ENCODE peak calls at places on chromosomes 2 and 18, in six cellular contexts. One of them, this sample, is unnamed.

GRCh38 chr2:233061007-233061590 is 957 bp downstream of the INPP5D start:
- DNase-seq in K562: no peak
- DNase-seq in ovary: no peak
- DNase-seq in stomach: peak
- DNase-seq in endodermal cell: no peak
- DNase-seq in epithelial cell of esophagus: no peak
- DNase-seq in this sample: no peak

GRCh38 chr18:11750581-11751304 is 61.7 kb downstream of the GNAL start:
- DNase-seq in K562: no peak
- DNase-seq in ovary: no peak
- DNase-seq in stomach: no peak
- DNase-seq in endodermal cell: no peak
- DNase-seq in epithelial cell of esophagus: no peak
- DNase-seq in this sample: no peak

GRCh38 chr18:80252136-80252535 is 4.8 kb upstream of the PARD6G start:
- DNase-seq in K562: no peak
- DNase-seq in ovary: no peak
- DNase-seq in stomach: no peak
- DNase-seq in endodermal cell: no peak
- DNase-seq in epithelial cell of esophagus: peak
- DNase-seq in this sample: no peak

GRCh38 chr2:9844581-9844980 is 1.3 kb downstream of the TAF1B start:
- DNase-seq in K562: no peak
- DNase-seq in ovary: no peak
- DNase-seq in stomach: no peak
- DNase-seq in endodermal cell: no peak
- DNase-seq in epithelial cell of esophagus: peak
- DNase-seq in this sample: no peak

GRCh38 chr2:138329591-138329990 is 172.0 kb upstream of the SPOPL start:
- DNase-seq in K562: no peak
- DNase-seq in ovary: no peak
- DNase-seq in stomach: no peak
- DNase-seq in endodermal cell: no peak
- DNase-seq in epithelial cell of esophagus: no peak
- DNase-seq in this sample: no peak

GRCh38 chr2:116719841-116720240 is 1094.7 kb upstream of the DDX18 start:
- DNase-seq in K562: no peak
- DNase-seq in ovary: peak
- DNase-seq in stomach: no peak
- DNase-seq in endodermal cell: no peak
- DNase-seq in epithelial cell of esophagus: peak
- DNase-seq in this sample: no peak

GRCh38 chr2:65355190-65355831 is 77.1 kb downstream of the SPRED2 start:
- DNase-seq in K562: no peak
- DNase-seq in ovary: no peak
- DNase-seq in stomach: no peak
- DNase-seq in endodermal cell: no peak
- DNase-seq in epithelial cell of esophagus: peak
- DNase-seq in this sample: no peak

GRCh38 chr2:22513563-22513962 is 871.4 kb upstream of the KLHL29 start:
- DNase-seq in K562: no peak
- DNase-seq in ovary: no peak
- DNase-seq in stomach: no peak
- DNase-seq in endodermal cell: no peak
- DNase-seq in epithelial cell of esophagus: no peak
- DNase-seq in this sample: no peak

GRCh38 chr2:33000986-33001385 is 54.2 kb downstream of the LTBP1 start:
- DNase-seq in K562: no peak
- DNase-seq in ovary: no peak
- DNase-seq in stomach: no peak
- DNase-seq in endodermal cell: no peak
- DNase-seq in epithelial cell of esophagus: no peak
- DNase-seq in this sample: no peak

GRCh38 chr2:219396863-219397457 is 9.2 kb upstream of the DNPEP start:
- DNase-seq in K562: no peak
- DNase-seq in ovary: no peak
- DNase-seq in stomach: no peak
- DNase-seq in endodermal cell: no peak
- DNase-seq in epithelial cell of esophagus: no peak
- DNase-seq in this sample: no peak

GRCh38 chr2:40554665-40555294 is 102.9 kb upstream of the SLC8A1 start:
- DNase-seq in K562: peak
- DNase-seq in ovary: peak
- DNase-seq in stomach: peak
- DNase-seq in endodermal cell: peak
- DNase-seq in epithelial cell of esophagus: peak
- DNase-seq in this sample: peak

GRCh38 chr2:99480390-99480789 is 9.4 kb downstream of the REV1 start:
- DNase-seq in K562: no peak
- DNase-seq in ovary: no peak
- DNase-seq in stomach: no peak
- DNase-seq in endodermal cell: no peak
- DNase-seq in epithelial cell of esophagus: peak
- DNase-seq in this sample: no peak

GRCh38 chr18:48270929-48271328 is 138.3 kb downstream of the ZBTB7C start:
- DNase-seq in K562: no peak
- DNase-seq in ovary: no peak
- DNase-seq in stomach: no peak
- DNase-seq in endodermal cell: no peak
- DNase-seq in epithelial cell of esophagus: no peak
- DNase-seq in this sample: no peak

GRCh38 chr18:50079571-50080295 is 115.2 kb downstream of the MYO5B start:
- DNase-seq in K562: no peak
- DNase-seq in ovary: no peak
- DNase-seq in stomach: peak
- DNase-seq in endodermal cell: peak
- DNase-seq in epithelial cell of esophagus: no peak
- DNase-seq in this sample: no peak

GRCh38 chr18:48800479-48800876 is 150.3 kb downstream of the SMAD7 start:
- DNase-seq in K562: no peak
- DNase-seq in ovary: no peak
- DNase-seq in stomach: peak
- DNase-seq in endodermal cell: peak
- DNase-seq in epithelial cell of esophagus: no peak
- DNase-seq in this sample: no peak

GRCh38 chr2:168749264-168749663 is 53.2 kb upstream of the NOSTRIN start:
- DNase-seq in K562: no peak
- DNase-seq in ovary: no peak
- DNase-seq in stomach: no peak
- DNase-seq in endodermal cell: no peak
- DNase-seq in epithelial cell of esophagus: no peak
- DNase-seq in this sample: no peak

GRCh38 chr2:219644801-219645480 is 17.5 kb downstream of the SLC4A3 start:
- DNase-seq in K562: no peak
- DNase-seq in ovary: peak
- DNase-seq in stomach: no peak
- DNase-seq in endodermal cell: peak
- DNase-seq in epithelial cell of esophagus: no peak
- DNase-seq in this sample: no peak

GRCh38 chr2:208189782-208190181 is at the start of gene C2orf80:
- DNase-seq in K562: no peak
- DNase-seq in ovary: no peak
- DNase-seq in stomach: no peak
- DNase-seq in endodermal cell: no peak
- DNase-seq in epithelial cell of esophagus: no peak
- DNase-seq in this sample: no peak
- H3K4me3 ChIP-seq in K562: no peak
- H3K4me3 ChIP-seq in ovary: no peak
- H3K4me3 ChIP-seq in stomach: no peak
- H3K4me3 ChIP-seq in endodermal cell: no peak
- H3K4me3 ChIP-seq in epithelial cell of esophagus: no peak
- H3K4me3 ChIP-seq in this sample: no peak

GRCh38 chr2:187078297-187078696 is 229.3 kb upstream of the ZSWIM2 start:
- DNase-seq in K562: no peak
- DNase-seq in ovary: no peak
- DNase-seq in stomach: no peak
- DNase-seq in endodermal cell: no peak
- DNase-seq in epithelial cell of esophagus: peak
- DNase-seq in this sample: no peak

GRCh38 chr2:187079901-187080300 is 230.9 kb upstream of the ZSWIM2 start:
- DNase-seq in K562: no peak
- DNase-seq in ovary: no peak
- DNase-seq in stomach: no peak
- DNase-seq in endodermal cell: no peak
- DNase-seq in epithelial cell of esophagus: no peak
- DNase-seq in this sample: no peak

GRCh38 chr2:187084524-187084923 is 235.6 kb upstream of the ZSWIM2 start:
- DNase-seq in K562: no peak
- DNase-seq in ovary: no peak
- DNase-seq in stomach: no peak
- DNase-seq in endodermal cell: no peak
- DNase-seq in epithelial cell of esophagus: no peak
- DNase-seq in this sample: no peak

GRCh38 chr2:187081409-187081808 is 232.4 kb upstream of the ZSWIM2 start:
- DNase-seq in K562: no peak
- DNase-seq in ovary: no peak
- DNase-seq in stomach: no peak
- DNase-seq in endodermal cell: no peak
- DNase-seq in epithelial cell of esophagus: no peak
- DNase-seq in this sample: no peak
- H3K4me3 ChIP-seq in K562: no peak
- H3K4me3 ChIP-seq in ovary: no peak
- H3K4me3 ChIP-seq in stomach: no peak
- H3K4me3 ChIP-seq in endodermal cell: no peak
- H3K4me3 ChIP-seq in epithelial cell of esophagus: no peak
- H3K4me3 ChIP-seq in this sample: no peak

GRCh38 chr18:63940008-63940407 is 9.1 kb upstream of the HMSD start:
- DNase-seq in K562: no peak
- DNase-seq in ovary: no peak
- DNase-seq in stomach: no peak
- DNase-seq in endodermal cell: no peak
- DNase-seq in epithelial cell of esophagus: no peak
- DNase-seq in this sample: no peak

GRCh38 chr18:63930774-63931354 is 18.2 kb upstream of the HMSD start:
- DNase-seq in K562: no peak
- DNase-seq in ovary: no peak
- DNase-seq in stomach: no peak
- DNase-seq in endodermal cell: no peak
- DNase-seq in epithelial cell of esophagus: no peak
- DNase-seq in this sample: no peak

GRCh38 chr18:63936932-63937393 is 12.1 kb upstream of the HMSD start:
- DNase-seq in K562: no peak
- DNase-seq in ovary: no peak
- DNase-seq in stomach: no peak
- DNase-seq in endodermal cell: no peak
- DNase-seq in epithelial cell of esophagus: no peak
- DNase-seq in this sample: no peak

DNA sequence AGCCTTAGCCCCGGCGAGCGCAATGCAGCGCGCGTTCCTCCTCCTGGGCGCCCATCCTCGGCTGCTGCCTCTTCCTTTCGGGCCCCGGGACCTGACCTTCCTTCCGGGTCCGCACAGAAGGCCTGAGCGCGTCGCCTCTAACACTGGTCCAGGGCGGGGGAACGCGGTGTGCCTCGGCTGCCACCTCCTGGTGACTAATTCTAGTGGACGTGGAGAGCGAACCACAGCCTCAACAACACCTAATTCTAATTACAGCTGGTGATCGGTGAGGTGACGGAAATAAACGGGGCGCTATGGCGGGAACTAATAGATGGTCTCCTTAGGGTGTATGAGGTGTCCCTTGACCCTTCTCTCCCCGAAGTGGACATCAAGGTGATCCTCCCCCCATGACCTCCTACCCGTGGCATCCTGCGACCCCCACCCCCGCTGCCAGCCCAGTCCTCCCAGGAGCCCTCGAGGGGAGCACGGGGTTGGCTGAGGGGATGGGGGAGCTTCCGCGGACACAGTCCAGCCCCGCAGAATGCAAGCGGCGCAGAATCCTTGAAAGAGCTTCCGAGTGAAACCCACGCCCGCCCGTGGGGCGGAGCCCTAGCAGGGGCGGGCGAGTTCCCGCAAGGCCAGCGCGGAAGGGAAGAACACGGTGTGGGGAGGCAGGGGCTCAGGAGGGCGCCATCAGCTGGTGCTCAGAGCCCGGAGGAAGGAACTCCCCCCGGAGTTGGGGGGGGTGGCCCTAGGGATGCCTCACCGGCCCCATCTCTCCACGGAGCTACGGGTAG is 12.8 kb upstream of the HMSD start:
- DNase-seq in K562: peak
- DNase-seq in ovary: peak
- DNase-seq in stomach: peak
- DNase-seq in endodermal cell: peak
- DNase-seq in epithelial cell of esophagus: peak
- DNase-seq in this sample: peak
- H3K4me3 ChIP-seq in K562: no peak
- H3K4me3 ChIP-seq in ovary: peak
- H3K4me3 ChIP-seq in stomach: peak
- H3K4me3 ChIP-seq in endodermal cell: peak
- H3K4me3 ChIP-seq in epithelial cell of esophagus: peak
- H3K4me3 ChIP-seq in this sample: peak

GRCh38 chr18:43662657-43663056 is 385.4 kb upstream of the SYT4 start:
- DNase-seq in K562: no peak
- DNase-seq in ovary: no peak
- DNase-seq in stomach: no peak
- DNase-seq in endodermal cell: no peak
- DNase-seq in epithelial cell of esophagus: peak
- DNase-seq in this sample: no peak
- H3K4me3 ChIP-seq in K562: no peak
- H3K4me3 ChIP-seq in ovary: no peak
- H3K4me3 ChIP-seq in stomach: no peak
- H3K4me3 ChIP-seq in endodermal cell: no peak
- H3K4me3 ChIP-seq in epithelial cell of esophagus: no peak
- H3K4me3 ChIP-seq in this sample: no peak

GRCh38 chr18:24056506-24056905 is 42.0 kb downstream of the TTC39C start:
- DNase-seq in K562: no peak
- DNase-seq in ovary: no peak
- DNase-seq in stomach: no peak
- DNase-seq in endodermal cell: no peak
- DNase-seq in epithelial cell of esophagus: no peak
- DNase-seq in this sample: no peak

GRCh38 chr18:24055009-24055804 is 40.7 kb downstream of the TTC39C start:
- DNase-seq in K562: no peak
- DNase-seq in ovary: no peak
- DNase-seq in stomach: no peak
- DNase-seq in endodermal cell: no peak
- DNase-seq in epithelial cell of esophagus: no peak
- DNase-seq in this sample: no peak

GRCh38 chr18:24057804-24058203 is 43.2 kb downstream of the TTC39C start:
- DNase-seq in K562: no peak
- DNase-seq in ovary: no peak
- DNase-seq in stomach: no peak
- DNase-seq in endodermal cell: no peak
- DNase-seq in epithelial cell of esophagus: no peak
- DNase-seq in this sample: no peak

GRCh38 chr18:24054130-24054529 is 39.6 kb downstream of the TTC39C start:
- DNase-seq in K562: no peak
- DNase-seq in ovary: no peak
- DNase-seq in stomach: no peak
- DNase-seq in endodermal cell: no peak
- DNase-seq in epithelial cell of esophagus: peak
- DNase-seq in this sample: no peak

GRCh38 chr18:24055878-24056277 is 41.3 kb downstream of the TTC39C start:
- DNase-seq in K562: no peak
- DNase-seq in ovary: no peak
- DNase-seq in stomach: no peak
- DNase-seq in endodermal cell: no peak
- DNase-seq in epithelial cell of esophagus: no peak
- DNase-seq in this sample: no peak
- H3K4me3 ChIP-seq in K562: no peak
- H3K4me3 ChIP-seq in ovary: no peak
- H3K4me3 ChIP-seq in stomach: no peak
- H3K4me3 ChIP-seq in endodermal cell: no peak
- H3K4me3 ChIP-seq in epithelial cell of esophagus: no peak
- H3K4me3 ChIP-seq in this sample: no peak

This sample was measured in HL-60.